ENCODE peak calls at places on chromosomes 6 and 20, in six cellular contexts. L is GM23248, C is mesendoderm, P is neural progenitor cell, N is fibroblast of lung, D is DND-41. A is an unnamed sample.

GRCh38 chr6:20870493-20870892 is 336.2 kb downstream of the CDKAL1 start:
- DNase-seq in N (no peak), L (no peak), C (no peak), P (no peak), D (no peak), A (no peak)

GRCh38 chr6:53894086-53894485 is 99.3 kb downstream of the LRRC1 start:
- DNase-seq in C (no peak), P (no peak), N (peak), L (peak), D (peak), A (no peak)

GRCh38 chr6:165227644-165228329 is 81.6 kb downstream of the C6orf118 start:
- DNase-seq in D (no peak), L (peak), C (no peak), N (peak), P (no peak), A (no peak)

GRCh38 chr6:85132091-85132490 is 317.8 kb upstream of the NT5E start:
- DNase-seq in D (no peak), P (no peak), N (no peak), C (no peak), L (no peak), A (no peak)

GRCh38 chr20:15185322-15185721 is 847.9 kb upstream of the FLRT3 start:
- DNase-seq in C (no peak), P (no peak), D (no peak), N (no peak), L (no peak), A (no peak)

GRCh38 chr6:115456848-115457247 is 603.8 kb downstream of the FRK start:
- DNase-seq in N (no peak), D (no peak), C (no peak), L (no peak), P (no peak), A (no peak)

GRCh38 chr6:53358440-53359087 is 9.8 kb upstream of the ELOVL5 start:
- DNase-seq in D (no peak), C (no peak), L (no peak), N (no peak), P (no peak), A (no peak)

GRCh38 chr20:62487564-62488086 is 11.8 kb upstream of the GATA5 start:
- DNase-seq in D (no peak), N (no peak), C (no peak), L (no peak), P (no peak), A (no peak)

GRCh38 chr6:12450446-12450845 is 160.3 kb downstream of the EDN1 start:
- DNase-seq in D (no peak), L (no peak), C (no peak), N (no peak), P (no peak), A (no peak)

GRCh38 chr6:166433096-166433495 is 50.4 kb upstream of the MPC1 start:
- DNase-seq in P (no peak), C (peak), D (no peak), L (no peak), N (no peak), A (no peak)

GRCh38 chr6:24405262-24405661 is 2.5 kb downstream of the MRS2 start:
- DNase-seq in N (no peak), D (no peak), C (no peak), P (no peak), L (no peak), A (no peak)

GRCh38 chr6:4466260-4466659 is 309.9 kb upstream of the CDYL start:
- DNase-seq in C (no peak), P (no peak), N (peak), D (no peak), L (no peak), A (no peak)

GRCh38 chr20:50815162-50815989 is 20.5 kb downstream of the BCAS4 start:
- DNase-seq in D (no peak), P (no peak), L (peak), C (no peak), N (peak), A (no peak)

GRCh38 chr6:125004797-125005595 is 42.8 kb downstream of the RNF217 start:
- DNase-seq in D (no peak), L (no peak), P (no peak), C (no peak), N (no peak), A (no peak)

GRCh38 chr20:5033566-5033965 is 32.3 kb upstream of the SLC23A2 start:
- DNase-seq in P (no peak), C (no peak), D (no peak), N (peak), L (peak), A (no peak)

GRCh38 chr6:1597924-1598323 is 11.8 kb upstream of the FOXC1 start:
- DNase-seq in N (no peak), P (no peak), D (no peak), C (no peak), L (peak), A (no peak)

DNA sequence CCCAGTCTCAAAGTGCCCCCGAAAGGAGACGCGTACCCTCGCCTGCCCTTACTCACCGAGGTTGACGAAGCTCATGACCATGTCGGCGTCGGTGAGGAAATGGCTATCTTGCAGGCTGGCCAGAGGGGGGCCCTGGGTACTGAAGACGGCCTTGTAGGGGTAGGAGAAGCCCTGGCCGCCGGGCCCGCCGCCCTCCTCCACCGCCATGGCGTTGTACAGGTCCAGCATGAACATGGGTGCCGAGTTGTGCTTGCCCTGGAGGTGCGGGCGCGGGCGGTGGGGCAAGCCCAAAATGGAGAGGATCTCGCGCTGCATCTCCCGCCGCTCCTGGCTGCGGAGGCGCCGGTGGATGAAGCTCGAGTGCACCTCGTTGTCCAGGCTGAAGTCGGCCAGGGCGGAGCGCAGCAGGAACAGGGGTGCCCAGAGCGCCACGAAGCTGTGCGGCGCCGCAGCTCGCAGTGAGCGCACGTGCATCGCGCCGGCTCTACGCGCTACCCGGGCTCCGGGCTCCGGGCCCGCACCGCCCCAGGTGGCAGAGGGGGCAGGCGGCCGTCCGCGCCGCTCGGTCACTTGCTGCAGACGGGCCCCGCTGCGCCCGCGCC is 691 bp downstream of the BMP7 start:
- DNase-seq in L (no peak), C (peak), N (no peak), P (peak), D (no peak), A (no peak)
- H3K4me2 ChIP-seq in L (no peak), C (peak), N (no peak), P (peak), D (no peak), A (peak)

GRCh38 chr20:22995923-22996322 is 39.2 kb upstream of the SSTR4 start:
- DNase-seq in L (no peak), N (no peak), P (no peak), C (no peak), D (no peak), A (no peak)

GRCh38 chr20:23003077-23003476 is 32.0 kb upstream of the SSTR4 start:
- DNase-seq in D (no peak), C (no peak), N (no peak), P (no peak), L (no peak), A (no peak)

GRCh38 chr20:22998476-22998875 is 36.6 kb upstream of the SSTR4 start:
- DNase-seq in C (no peak), L (no peak), D (no peak), N (no peak), P (no peak), A (no peak)

GRCh38 chr20:23002276-23002675 is 32.8 kb upstream of the SSTR4 start:
- DNase-seq in P (no peak), N (no peak), L (no peak), D (no peak), C (no peak), A (no peak)

DNA sequence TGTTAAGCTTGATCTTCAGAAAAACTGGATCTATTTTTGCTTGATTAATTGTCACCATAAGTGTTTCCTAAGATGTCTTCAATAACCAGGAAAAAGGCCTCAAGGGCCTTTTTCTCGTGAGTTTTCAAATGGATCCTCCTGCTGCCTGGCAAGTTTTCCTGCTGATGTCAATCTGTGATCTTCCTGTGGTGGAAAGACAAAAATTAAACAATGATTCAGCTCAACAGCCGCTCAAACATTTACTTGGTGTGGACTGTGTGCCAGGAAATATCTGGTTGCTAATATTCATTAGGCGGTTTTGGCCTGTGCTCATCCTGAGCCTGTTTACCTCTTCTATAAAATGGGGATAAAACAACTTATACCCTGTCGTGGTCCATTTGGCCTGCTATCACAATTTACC is 35.4 kb upstream of the SSTR4 start:
- DNase-seq in C (no peak), L (peak), D (no peak), P (no peak), N (no peak), A (no peak)
- H3K4me2 ChIP-seq in C (no peak), L (no peak), D (no peak), P (no peak), N (no peak), A (no peak)

GRCh38 chr6:127481628-127482027 is 22.4 kb upstream of the KIAA0408 start:
- DNase-seq in L (peak), N (peak), D (no peak), P (no peak), C (peak), A (no peak)
- H3K4me2 ChIP-seq in L (no peak), N (no peak), D (no peak), P (no peak), C (no peak), A (no peak)

GRCh38 chr6:141265748-141266647 is 866.7 kb upstream of the GJE1 start:
- DNase-seq in N (peak), D (no peak), C (peak), P (no peak), L (peak), A (no peak)
- H3K4me2 ChIP-seq in N (peak), D (no peak), C (no peak), P (no peak), L (peak), A (no peak)

GRCh38 chr6:149856256-149856994 is 7.7 kb downstream of the LRP11 start:
- DNase-seq in N (no peak), P (no peak), C (no peak), D (no peak), L (peak), A (no peak)
- H3K4me2 ChIP-seq in N (peak), P (no peak), C (no peak), D (no peak), L (peak), A (no peak)

GRCh38 chr6:157536218-157536534 is 155.2 kb downstream of the ZDHHC14 start:
- DNase-seq in P (no peak), N (no peak), C (no peak), D (no peak), L (no peak), A (no peak)
- H3K4me2 ChIP-seq in P (no peak), N (no peak), C (no peak), D (peak), L (peak), A (no peak)

GRCh38 chr20:34017610-34018009 is 23.9 kb downstream of the RALY start:
- DNase-seq in N (peak), L (peak), P (no peak), C (no peak), D (no peak), A (no peak)

GRCh38 chr20:34014878-34015277 is 21.2 kb downstream of the RALY start:
- DNase-seq in L (no peak), C (no peak), D (no peak), P (no peak), N (no peak), A (no peak)

GRCh38 chr20:34015401-34016335 is 22.0 kb downstream of the RALY start:
- DNase-seq in L (no peak), P (no peak), N (no peak), D (peak), C (no peak), A (no peak)

GRCh38 chr20:34016736-34017135 is 23.0 kb downstream of the RALY start:
- DNase-seq in C (no peak), D (no peak), N (no peak), P (no peak), L (no peak), A (no peak)

DNA sequence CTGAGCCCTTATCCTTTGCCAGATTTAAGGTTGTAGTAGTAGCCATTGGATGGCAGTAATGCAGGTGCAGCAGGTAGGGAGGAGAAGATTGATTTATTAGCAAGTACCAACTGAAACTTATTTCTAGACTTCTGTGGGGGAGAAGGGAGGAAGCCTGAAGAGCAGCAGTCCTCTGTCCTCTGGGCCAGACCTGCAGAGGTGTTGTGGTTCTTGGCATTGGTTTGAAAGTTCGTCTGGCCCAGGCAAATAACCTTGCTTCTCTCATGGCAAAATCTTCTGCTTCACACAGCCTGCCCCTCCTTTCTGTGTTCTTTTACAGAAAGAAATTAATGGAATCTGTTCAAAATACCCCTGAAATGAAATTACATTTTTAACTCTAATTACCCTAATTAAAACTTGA is 24.5 kb downstream of the RALY start:
- DNase-seq in C (no peak), L (no peak), D (no peak), N (peak), P (no peak), A (no peak)
- H3K4me2 ChIP-seq in C (no peak), L (no peak), D (no peak), N (no peak), P (no peak), A (no peak)

GRCh38 chr6:33926451-33926850 is 122.6 kb upstream of the MLN start:
- DNase-seq in D (peak), P (peak), N (peak), L (peak), C (peak), A (no peak)

GRCh38 chr6:33923857-33924514 is 120.2 kb upstream of the MLN start:
- DNase-seq in L (no peak), P (no peak), C (no peak), N (no peak), D (peak), A (no peak)

GRCh38 chr6:33925869-33926268 is 122.1 kb upstream of the MLN start:
- DNase-seq in N (no peak), L (no peak), C (no peak), P (no peak), D (no peak), A (no peak)

GRCh38 chr6:33927112-33927511 is 123.3 kb upstream of the MLN start:
- DNase-seq in C (no peak), N (no peak), L (peak), P (no peak), D (no peak), A (no peak)

DNA sequence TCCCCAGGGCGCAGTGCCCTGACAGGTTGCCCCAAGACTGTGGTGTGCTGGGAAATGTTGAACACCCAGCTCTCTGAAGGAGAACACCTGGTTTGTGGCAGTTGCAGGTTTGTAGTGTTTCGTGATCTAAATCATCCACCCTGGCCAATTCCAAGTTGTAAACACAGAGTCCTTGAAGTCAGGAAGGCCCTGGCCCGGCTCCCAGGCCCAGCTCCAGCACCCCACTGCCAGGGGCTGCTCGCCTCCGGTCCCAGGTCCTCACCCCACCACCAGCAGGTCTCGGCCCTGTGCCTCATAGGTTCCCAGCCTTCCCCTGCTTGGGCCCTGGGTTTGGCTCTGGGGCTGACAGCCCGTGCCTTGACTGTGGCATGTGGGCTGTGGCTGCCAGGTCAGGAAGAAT is 121.4 kb upstream of the MLN start:
- DNase-seq in P (no peak), C (no peak), D (no peak), L (no peak), N (no peak), A (no peak)
- H3K4me2 ChIP-seq in P (no peak), C (no peak), D (no peak), L (no peak), N (no peak), A (no peak)

GRCh38 chr6:14655201-14655988 is 537.8 kb downstream of the CD83 start:
- DNase-seq in D (no peak), N (no peak), P (no peak), L (no peak), C (peak), A (no peak)

GRCh38 chr6:14658030-14658429 is 540.5 kb downstream of the CD83 start:
- DNase-seq in C (no peak), D (no peak), N (no peak), L (no peak), P (no peak), A (no peak)

GRCh38 chr6:14658909-14659561 is 541.5 kb downstream of the CD83 start:
- DNase-seq in C (peak), D (peak), L (peak), N (no peak), P (no peak), A (no peak)

GRCh38 chr6:14655990-14656640 is 538.5 kb downstream of the CD83 start:
- DNase-seq in N (no peak), D (no peak), C (no peak), P (no peak), L (no peak), A (no peak)

DNA sequence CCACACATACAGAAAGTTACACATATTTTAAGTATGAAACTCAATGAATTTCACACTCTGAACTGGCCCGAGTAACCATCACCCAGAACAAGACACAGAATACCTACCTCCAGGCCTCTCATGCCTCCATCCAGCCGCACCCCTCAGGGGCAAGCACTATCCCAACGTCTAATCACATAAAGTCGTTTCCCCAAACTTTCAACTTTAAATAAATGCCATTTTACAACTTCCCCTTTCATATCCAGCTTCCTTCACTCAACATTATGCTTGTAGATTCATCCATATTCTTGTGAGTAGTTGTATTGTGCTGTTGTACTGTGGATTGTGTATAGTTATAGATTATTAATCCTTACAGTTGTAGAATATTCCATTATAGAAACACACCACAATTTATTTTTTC is 539.1 kb downstream of the CD83 start:
- DNase-seq in N (no peak), C (no peak), L (no peak), P (no peak), D (no peak), A (no peak)
- H3K4me2 ChIP-seq in N (no peak), C (no peak), L (no peak), P (no peak), D (no peak), A (no peak)

GRCh38 chr6:157608221-157609075 is 214.6 kb upstream of the SNX9 start:
- DNase-seq in P (no peak), L (no peak), N (no peak), D (no peak), C (no peak), A (no peak)

GRCh38 chr6:157605484-157605883 is 217.6 kb upstream of the SNX9 start:
- DNase-seq in D (no peak), N (no peak), P (no peak), C (no peak), L (no peak), A (no peak)

GRCh38 chr6:157606516-157606915 is 216.5 kb upstream of the SNX9 start:
- DNase-seq in P (no peak), N (no peak), C (no peak), D (no peak), L (no peak), A (no peak)

GRCh38 chr6:157609117-157609516 is 213.9 kb upstream of the SNX9 start:
- DNase-seq in C (no peak), L (no peak), N (no peak), P (no peak), D (no peak), A (no peak)

GRCh38 chr6:157607317-157608109 is 215.5 kb upstream of the SNX9 start:
- DNase-seq in N (no peak), P (peak), L (no peak), D (no peak), C (peak), A (no peak)
- H3K4me2 ChIP-seq in N (no peak), P (peak), L (no peak), D (no peak), C (no peak), A (no peak)

A was measured in neuronal stem cell.